ENCODE peak calls at places on chromosomes 5 and 9, in four cellular contexts. X is mesothelial cell of epicardium; O is cardiac fibroblast; F is CD8-positive, alpha-beta T cell. Z is an unnamed sample.

GRCh38 chr5:139816566-139816965 is 21.0 kb downstream of the PSD2 start:
- DNase-seq in X (no peak), O (no peak), F (no peak), Z (no peak)

GRCh38 chr9:121222524-121223171 is 21.0 kb upstream of the RAB14 start:
- DNase-seq in X (no peak), O (peak; percentile 75), F (no peak), Z (no peak)

GRCh38 chr9:68966496-68966944 is 47.4 kb downstream of the PRKACG start:
- DNase-seq in X (no peak), O (no peak), F (no peak), Z (peak; percentile 67)

GRCh38 chr5:40812125-40812524 is 14.0 kb upstream of the PRKAA1 start:
- DNase-seq in X (no peak), O (no peak), F (no peak), Z (no peak)

GRCh38 chr5:14309864-14310531 is 166.9 kb downstream of the TRIO start:
- DNase-seq in X (no peak), O (no peak), F (no peak), Z (no peak)

GRCh38 chr5:15366676-15367391 is 133.1 kb upstream of the FBXL7 start:
- DNase-seq in X (no peak), O (peak; percentile 61), F (no peak), Z (no peak)

GRCh38 chr9:96232164-96232538 is 69.8 kb downstream of the HSD17B3 start:
- DNase-seq in X (no peak), O (no peak), F (no peak), Z (no peak)

GRCh38 chr5:33679791-33680190 is 212.0 kb downstream of the ADAMTS12 start:
- DNase-seq in X (no peak), O (peak; percentile 66), F (no peak), Z (no peak)

GRCh38 chr5:146369691-146370090 is 31.1 kb downstream of the POU4F3 start:
- DNase-seq in X (no peak), O (peak; percentile 4), F (no peak), Z (no peak)

GRCh38 chr5:68730220-68731010 is 363.4 kb upstream of the SLC30A5 start:
- DNase-seq in X (no peak), O (peak; percentile 84), F (no peak), Z (peak; percentile 44)

GRCh38 chr9:129289883-129290282 is 111.8 kb upstream of the IER5L start:
- DNase-seq in X (no peak), O (no peak), F (no peak), Z (no peak)

GRCh38 chr9:93297659-93298497 is 113.9 kb downstream of the WNK2 start:
- DNase-seq in X (no peak), O (no peak), F (no peak), Z (no peak)

GRCh38 chr9:107282759-107283620 is at the start of gene RAD23B:
- DNase-seq in X (peak; percentile 99), O (peak; percentile 99), F (peak; percentile 98), Z (peak; percentile 95)

GRCh38 chr9:87599901-87600610 is 102.4 kb downstream of the DAPK1 start:
- DNase-seq in X (no peak), O (peak; percentile 91), F (no peak), Z (no peak)

GRCh38 chr5:1464511-1464910 is 19.3 kb upstream of the SLC6A3 start:
- DNase-seq in X (no peak), O (no peak), F (no peak), Z (no peak)

GRCh38 chr9:109775516-109775915 is 4.5 kb upstream of the PALM2AKAP2 start:
- DNase-seq in X (no peak), O (peak; percentile 47), F (no peak), Z (no peak)

GRCh38 chr9:106420511-106420944 is 442.4 kb upstream of the ZNF462 start:
- DNase-seq in X (peak; percentile 40), O (no peak), F (no peak), Z (peak; percentile 19)

GRCh38 chr5:161696992-161697391 is 11.5 kb downstream of the GABRA6 start:
- DNase-seq in X (no peak), O (no peak), F (no peak), Z (no peak)

GRCh38 chr9:123656565-123656964 is 273.4 kb downstream of the DENND1A start:
- DNase-seq in X (no peak), O (peak; percentile 29), F (no peak), Z (no peak)

GRCh38 chr5:142869883-142870282 is 99.7 kb downstream of the ARHGAP26 start:
- DNase-seq in X (no peak), O (no peak), F (no peak), Z (no peak)

GRCh38 chr5:37710965-37711364 is 128.9 kb downstream of the GDNF start:
- DNase-seq in X (no peak), O (no peak), F (no peak), Z (no peak)

GRCh38 chr9:133653638-133654037 is 17.5 kb downstream of the DBH start:
- DNase-seq in X (no peak), O (no peak), F (no peak), Z (no peak)

GRCh38 chr5:116068028-116068632 is 16.7 kb upstream of the COMMD10 start:
- DNase-seq in X (no peak), O (peak; percentile 74), F (peak; percentile 30), Z (peak; percentile 38)

GRCh38 chr5:93130623-93131022 is 450.4 kb downstream of the NR2F1-AS1 start:
- DNase-seq in X (no peak), O (peak; percentile 20), F (no peak), Z (no peak)

GRCh38 chr9:89874351-89875321 is 269.8 kb downstream of the GADD45G start:
- DNase-seq in X (peak; percentile 34), O (no peak), F (no peak), Z (no peak)

DNA sequence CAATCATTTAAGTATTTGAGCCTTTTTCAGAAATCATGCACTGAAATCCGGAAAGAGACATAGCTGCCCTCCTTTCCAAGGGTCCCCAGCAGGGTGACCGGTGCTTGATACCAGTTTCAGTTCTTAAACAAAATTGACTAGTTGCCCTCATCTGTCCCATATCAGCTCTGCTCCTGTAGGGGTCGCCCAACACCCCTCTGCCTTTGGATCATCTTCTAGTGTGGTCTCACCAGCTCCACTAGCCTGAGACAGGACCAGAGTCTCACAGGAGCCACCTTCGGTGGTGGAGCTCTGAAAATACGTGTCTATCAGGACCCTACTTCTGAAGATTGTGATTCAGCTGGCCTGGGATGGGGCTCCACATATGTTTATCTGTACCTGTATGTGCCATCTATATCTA is 428.2 kb downstream of the ENC1 start:
- DNase-seq in X (no peak), O (peak; percentile 26), F (no peak), Z (no peak)
- TF ChIP-seq CTCF in X (no peak), O (peak; percentile 59), F (no peak), Z (peak; percentile 34)

GRCh38 chr5:78361226-78361993 is 993 bp downstream of the SCAMP1 start:
- DNase-seq in X (no peak), O (peak; percentile 82), F (no peak), Z (peak; percentile 31)
- TF ChIP-seq CTCF in X (no peak), O (peak; percentile 17), F (peak; percentile 68), Z (no peak)

GRCh38 chr5:111857633-111858032 is 100.6 kb upstream of the NREP start:
- DNase-seq in X (no peak), O (peak; percentile 32), F (no peak), Z (no peak)
- TF ChIP-seq CTCF in X (no peak), O (peak; percentile 24), F (no peak), Z (no peak)

DNA sequence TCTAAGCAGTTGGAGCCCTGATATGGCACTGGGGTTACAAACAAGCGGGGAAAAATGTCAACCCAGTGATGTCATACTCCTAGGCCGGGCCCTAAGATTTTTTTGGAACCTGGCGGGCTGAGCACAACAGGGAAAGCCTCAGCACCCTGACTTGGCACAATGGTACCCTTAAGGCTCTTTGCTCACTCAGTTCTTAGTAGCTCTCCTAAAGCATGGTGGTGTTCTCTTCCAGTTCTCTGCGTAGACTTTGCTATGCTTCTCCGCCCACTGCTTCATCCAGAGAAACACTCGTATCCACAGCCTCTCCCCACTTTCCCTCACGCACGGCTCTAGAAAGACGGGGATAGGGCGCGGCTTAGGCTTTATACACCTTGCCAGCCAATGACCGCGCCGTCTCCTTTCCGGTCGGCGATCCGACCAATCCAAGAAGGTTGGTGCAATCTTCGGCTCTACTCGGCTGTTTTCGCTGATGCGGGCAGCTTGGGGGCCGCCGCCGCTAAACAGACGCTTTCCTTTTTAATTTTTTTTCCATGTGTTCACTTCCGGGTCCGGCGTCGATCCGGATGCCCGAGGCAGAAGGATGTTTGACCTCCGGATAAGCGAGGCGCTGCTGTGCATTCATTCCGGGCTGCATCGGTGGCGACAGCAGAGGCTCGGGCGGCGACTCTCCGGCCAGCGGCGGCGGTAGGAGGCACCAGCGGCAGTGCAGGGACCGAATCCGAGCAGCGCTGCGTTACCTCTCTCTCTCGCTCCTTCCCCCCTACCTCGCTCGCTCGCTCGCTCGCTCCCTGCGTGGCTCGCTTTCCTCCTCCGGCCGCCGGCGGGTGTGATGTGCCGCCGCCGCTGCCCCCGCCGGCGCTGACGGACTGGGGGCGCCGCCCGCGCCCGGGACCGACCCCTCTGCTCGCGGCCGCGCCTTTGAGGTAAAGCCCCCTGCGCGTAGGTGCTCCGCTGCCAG is at the start of gene CSNK1G3:
- DNase-seq in X (peak; percentile 93), O (peak; percentile 99), F (peak; percentile 86), Z (peak; percentile 95)
- TF ChIP-seq CTCF in X (no peak), O (no peak), F (no peak), Z (no peak)

GRCh38 chr9:136561779-136562178 is 15.9 kb upstream of the NOTCH1 start:
- DNase-seq in X (no peak), O (no peak), F (no peak), Z (no peak)

GRCh38 chr9:136564379-136564988 is 18.6 kb upstream of the NOTCH1 start:
- DNase-seq in X (no peak), O (peak; percentile 81), F (no peak), Z (peak; percentile 83)

GRCh38 chr9:136563646-136564321 is 17.9 kb upstream of the NOTCH1 start:
- DNase-seq in X (no peak), O (no peak), F (no peak), Z (no peak)

GRCh38 chr9:136565075-136565721 is 19.4 kb upstream of the NOTCH1 start:
- DNase-seq in X (no peak), O (peak; percentile 54), F (no peak), Z (no peak)

GRCh38 chr9:136562746-136563506 is 17.1 kb upstream of the NOTCH1 start:
- DNase-seq in X (no peak), O (no peak), F (no peak), Z (peak; percentile 58)
- TF ChIP-seq CTCF in X (no peak), O (no peak), F (no peak), Z (no peak)

DNA sequence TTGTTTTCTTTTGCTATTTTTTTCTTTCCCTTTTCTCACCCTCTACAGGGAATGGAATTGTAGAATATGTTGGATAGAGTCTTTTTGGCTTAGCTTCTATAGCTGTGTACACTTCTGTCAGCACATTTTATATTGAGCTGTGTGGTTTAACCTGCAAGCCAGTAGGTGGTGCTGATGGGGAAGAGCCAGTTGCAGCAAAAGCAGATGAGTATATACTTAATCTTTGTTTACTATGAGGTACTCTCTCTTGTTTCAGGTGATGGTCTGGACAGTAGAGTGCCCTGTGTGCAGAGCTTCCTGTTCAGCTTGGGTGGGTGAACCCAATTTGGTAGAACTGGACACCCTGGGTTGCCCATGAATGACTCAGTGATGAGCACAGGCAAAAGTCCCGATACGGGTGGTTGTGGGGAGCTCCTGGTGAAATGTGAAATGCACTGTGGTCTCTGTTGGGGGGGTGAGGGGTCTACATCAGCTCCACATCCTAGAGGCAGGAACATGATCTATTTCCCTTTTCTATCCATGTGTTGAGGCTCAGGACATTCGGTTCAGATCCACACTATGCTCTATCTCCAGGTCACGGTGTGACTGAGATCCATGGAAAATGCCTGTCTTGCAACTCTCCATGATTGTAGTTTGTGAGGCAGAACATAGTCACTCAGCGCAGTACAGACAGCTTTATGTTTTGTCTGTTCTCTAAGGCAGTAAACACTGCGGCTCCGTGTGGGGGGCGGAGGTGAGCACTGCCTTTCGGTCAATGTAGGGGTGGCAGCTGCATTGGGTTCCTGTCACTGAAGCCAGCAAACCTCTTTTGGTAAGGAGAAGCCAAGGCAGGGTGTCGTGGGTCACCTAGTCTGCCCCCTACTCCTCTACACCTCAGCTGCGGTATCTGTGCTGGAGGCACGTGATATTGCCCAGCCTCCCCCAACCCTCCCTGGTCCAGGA is 353.2 kb downstream of the PRR16 start:
- DNase-seq in X (no peak), O (peak; percentile 13), F (no peak), Z (no peak)
- TF ChIP-seq CTCF in X (peak; percentile 36), O (peak; percentile 67), F (no peak), Z (peak; percentile 29)

Z was measured in GM13977.